ENCODE peak calls at places on chromosome 11, in seven cellular contexts. Y is body of pancreas, D is left lung, F is prostate gland, I is adrenal gland, U is Panc1, X is brain microvascular endothelial cell. L is an unnamed sample. For H3K27me3, the result is how much of the 10 kb centered on the place peaks cover.

GRCh38 chr11:37474889-37475288 is 876.9 kb upstream of the RAG2 start:
- DNase-seq in U (no peak), I (no peak), F (no peak), X (no peak), D (no peak), Y (no peak), L (no peak)

GRCh38 chr11:2178906-2179494 is 7.4 kb upstream of the TH start:
- DNase-seq in U (no peak), Y (peak), D (no peak), F (no peak), I (no peak), X (peak), L (no peak)

GRCh38 chr11:111347002-111347722 is 31.9 kb downstream of the POU2AF1 start:
- DNase-seq in D (no peak), I (no peak), Y (no peak), U (no peak), X (no peak), F (no peak), L (no peak)

GRCh38 chr11:103055174-103055890 is 36.6 kb downstream of the DCUN1D5 start:
- DNase-seq in F (no peak), U (peak), X (peak), D (no peak), Y (no peak), I (no peak), L (no peak)

GRCh38 chr11:30197869-30198268 is 32.9 kb upstream of the FSHB start:
- DNase-seq in F (no peak), Y (no peak), X (no peak), U (no peak), D (no peak), I (no peak), L (no peak)

GRCh38 chr11:2588809-2589537 is 110.8 kb downstream of the KCNQ1OT1 start:
- DNase-seq in I (peak), D (peak), U (no peak), F (no peak), X (no peak), Y (peak), L (no peak)

GRCh38 chr11:119307219-119307618 is 9.7 kb downstream of the MCAM start:
- DNase-seq in F (no peak), U (no peak), X (no peak), Y (no peak), I (no peak), D (no peak), L (no peak)

GRCh38 chr11:27783701-27784355 is 83.6 kb upstream of the BDNF start:
- DNase-seq in I (no peak), Y (no peak), X (no peak), F (no peak), D (no peak), U (no peak), L (no peak)

GRCh38 chr11:85809881-85810280 is 1.1 kb downstream of the SYTL2 start:
- DNase-seq in X (peak), Y (no peak), I (peak), F (no peak), U (no peak), D (no peak), L (no peak)

GRCh38 chr11:561148-562003 is 606 bp downstream of the RASSF7 start:
- DNase-seq in D (peak), U (no peak), X (no peak), Y (peak), I (no peak), F (no peak), L (peak)
- H3K27me3 ChIP-seq in D (under half), U (under half), X (under half), Y (under half), I (under half), F (under half), L (under half)

DNA sequence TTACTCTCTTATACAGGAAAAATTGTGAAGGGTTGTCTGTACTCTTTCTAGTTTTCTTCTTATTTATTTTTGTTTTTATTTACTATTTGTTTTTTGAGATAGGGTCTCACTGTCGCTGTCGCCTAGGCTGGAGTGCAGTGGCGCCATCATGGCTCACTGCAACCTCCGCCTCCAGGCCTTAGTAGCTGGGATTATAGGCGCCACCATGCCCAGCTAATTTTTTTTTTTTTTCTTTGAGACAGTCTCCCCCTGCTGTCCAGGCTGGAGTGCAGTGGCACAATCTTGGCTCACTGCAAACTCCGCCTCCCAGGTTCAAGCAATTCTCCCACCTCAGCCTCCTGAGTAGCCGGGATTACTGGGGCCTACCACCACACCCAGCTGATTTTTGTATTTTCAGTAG is 18.4 kb downstream of the CUL5 start:
- DNase-seq in F (no peak), D (no peak), U (no peak), Y (no peak), X (no peak), I (no peak), L (no peak)
- TF ChIP-seq CTCF in F (no peak), D (no peak), U (peak), Y (no peak), X (peak), I (no peak), L (no peak)

DNA sequence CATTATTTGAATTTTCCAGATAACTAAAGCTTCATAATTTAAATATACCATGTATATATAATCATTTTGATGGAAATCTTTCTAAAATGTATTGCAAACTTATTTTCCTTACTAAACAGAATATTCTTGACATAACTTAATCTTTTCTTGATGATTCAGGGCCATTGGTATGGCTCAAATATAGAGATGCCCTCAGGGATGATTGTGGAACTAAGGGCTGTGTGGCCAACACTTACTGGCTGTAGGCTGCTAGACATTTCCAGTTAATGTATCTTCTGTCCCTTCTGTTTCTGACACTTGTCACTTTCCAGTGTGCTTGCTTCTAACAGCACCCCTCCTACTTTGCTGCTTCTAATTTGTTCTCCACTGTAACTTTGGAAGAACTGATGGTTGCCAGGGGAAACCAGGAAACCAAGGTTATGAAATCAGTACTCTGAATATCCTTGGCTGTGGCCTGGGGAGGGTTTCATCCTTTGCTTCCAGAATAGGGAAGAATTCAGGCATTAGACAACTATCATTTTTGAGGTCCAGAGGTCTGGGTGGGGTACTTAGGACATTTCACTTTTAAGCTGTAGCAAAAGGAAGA is 697.2 kb downstream of the ETS1 start:
- DNase-seq in I (no peak), F (no peak), D (no peak), Y (no peak), U (no peak), X (no peak), L (no peak)
- H3K4me3 ChIP-seq in I (no peak), F (no peak), D (no peak), Y (no peak), U (no peak), X (no peak), L (no peak)

DNA sequence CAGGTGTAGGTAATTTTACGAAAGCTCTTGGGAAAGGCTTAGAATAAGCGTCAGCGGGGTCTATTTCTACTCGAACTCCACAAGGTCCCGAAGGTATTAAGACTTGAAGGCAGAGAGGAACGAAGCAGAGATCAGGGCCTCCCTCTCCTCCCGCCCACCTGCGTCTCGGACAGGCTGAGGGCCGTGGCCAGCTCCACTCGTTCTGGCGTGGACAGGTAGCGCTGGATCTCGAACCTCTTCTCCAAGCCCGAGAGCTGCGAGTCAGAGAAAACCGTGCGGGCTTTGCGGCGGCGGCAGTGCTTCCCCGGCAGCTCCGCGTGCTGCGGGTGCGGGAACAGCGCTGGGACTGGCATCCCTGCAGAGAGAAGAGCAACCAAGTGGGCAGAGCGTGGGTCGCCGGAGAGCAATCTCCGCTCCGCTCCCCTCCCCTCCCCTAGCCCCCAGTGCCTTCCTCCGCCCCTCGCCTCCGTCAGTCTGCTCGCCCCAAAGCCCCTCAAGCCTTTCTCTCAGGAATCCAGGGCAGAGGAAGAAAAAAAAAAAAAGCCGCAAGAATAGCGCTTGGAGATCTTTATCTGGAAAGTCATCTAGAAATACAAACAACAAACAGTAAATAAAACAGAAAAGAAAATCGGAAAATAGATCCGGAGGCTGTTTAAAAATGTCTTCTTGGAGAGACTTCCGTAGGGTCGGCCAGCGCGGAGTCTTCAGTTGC is 2.4 kb downstream of the BSX start:
- DNase-seq in U (no peak), X (no peak), Y (no peak), I (no peak), D (no peak), F (no peak), L (no peak)
- H3K27me3 ChIP-seq in U (half or more), X (half or more), Y (under half), I (half or more), D (half or more), F (half or more), L (half or more)

GRCh38 chr11:87281496-87281895 is 243.8 kb downstream of the TMEM135 start:
- DNase-seq in U (no peak), X (peak), D (no peak), I (peak), Y (no peak), F (no peak), L (no peak)
- TF ChIP-seq CTCF in U (peak), X (peak), D (no peak), I (no peak), Y (peak), F (no peak), L (no peak)

L was measured in HL-60.